ENCODE peak calls at places on chromosomes 4 and X, in nine cellular contexts. E is mucosa of descending colon, O is foreskin fibroblast, T is iris pigment epithelial cell, B is stromal cell of bone marrow, A is H1, Y is EL, Q is activated gamma-delta T cell treated with Interleukin-2 at 50 U/mL for 16 hours, V is cardiac muscle cell. H is an unnamed sample.

GRCh38 chr4:79913581-79913980 is 159.4 kb downstream of the ANTXR2 start:
- DNase-seq in E (no peak), O (peak; percentile 66), T (peak; percentile 85), B (peak; percentile 31), A (no peak), Y (peak; percentile 58), Q (no peak), V (peak; percentile 32), H (no peak)

GRCh38 chr4:184347251-184348239 is 126.8 kb downstream of the IRF2 start:
- DNase-seq in E (peak; percentile 73), O (peak; percentile 69), T (peak; percentile 91), B (no peak), A (peak; percentile 57), Y (no peak), Q (no peak), V (peak; percentile 68), H (peak; percentile 56)

GRCh38 chr4:6278801-6279197 is 9.1 kb downstream of the WFS1 start:
- DNase-seq in E (no peak), O (peak; percentile 24), T (peak; percentile 65), B (no peak), A (no peak), Y (no peak), Q (no peak), V (no peak), H (no peak)

GRCh38 chr4:166432842-166433241 is 559.8 kb downstream of the TLL1 start:
- DNase-seq in E (no peak), O (peak; percentile 74), T (no peak), B (peak; percentile 15), A (no peak), Y (peak; percentile 14), Q (no peak), V (no peak), H (no peak)

GRCh38 chr4:71304289-71304850 is 34.5 kb upstream of the SLC4A4 start:
- DNase-seq in E (no peak), O (peak; percentile 2), T (no peak), B (no peak), A (no peak), Y (peak; percentile 57), Q (no peak), V (no peak), H (no peak)

GRCh38 chrX:46376246-46376885 is 168.9 kb downstream of the ZNF674 start:
- DNase-seq in E (no peak), O (peak; percentile 76), T (peak; percentile 62), B (peak; percentile 51), A (no peak), Y (peak; percentile 48), Q (no peak), V (peak; percentile 48), H (no peak)

GRCh38 chr4:159296061-159296460 is 193.2 kb downstream of the RAPGEF2 start:
- DNase-seq in E (no peak), O (peak; percentile 64), T (peak; percentile 81), B (no peak), A (no peak), Y (peak; percentile 66), Q (no peak), V (no peak), H (no peak)

GRCh38 chr4:112321768-112322684 is 24.9 kb downstream of the ALPK1 start:
- DNase-seq in E (no peak), O (peak; percentile 69), T (peak; percentile 61), B (peak; percentile 33), A (peak; percentile 85), Y (peak; percentile 56), Q (peak; percentile 77), V (peak; percentile 69), H (peak; percentile 66)

GRCh38 chr4:68581382-68582338 is 5.5 kb upstream of the UGT2B17 start:
- DNase-seq in E (no peak), O (no peak), T (no peak), B (no peak), A (no peak), Y (no peak), Q (no peak), V (no peak), H (no peak)

GRCh38 chr4:94500696-94501095 is 49.0 kb downstream of the PDLIM5 start:
- DNase-seq in E (no peak), O (peak; percentile 28), T (peak; percentile 59), B (no peak), A (no peak), Y (no peak), Q (no peak), V (no peak), H (no peak)

GRCh38 chrX:150365051-150365952 is 2.2 kb downstream of the MAMLD1 start:
- DNase-seq in E (peak; percentile 68), O (peak; percentile 78), T (peak; percentile 58), B (no peak), A (peak; percentile 83), Y (peak; percentile 67), Q (peak; percentile 47), V (peak; percentile 63), H (peak; percentile 12)

GRCh38 chr4:69563424-69563823 is 67.7 kb upstream of the UGT2B4 start:
- DNase-seq in E (no peak), O (no peak), T (no peak), B (no peak), A (no peak), Y (no peak), Q (no peak), V (no peak), H (no peak)

GRCh38 chr4:159446266-159446976 is 343.5 kb downstream of the RAPGEF2 start:
- DNase-seq in E (no peak), O (peak; percentile 78), T (peak; percentile 81), B (peak; percentile 54), A (peak; percentile 52), Y (peak; percentile 72), Q (no peak), V (peak; percentile 80), H (peak; percentile 27)

GRCh38 chrX:42755820-42756219 is 22.1 kb downstream of the PPP1R2C start:
- DNase-seq in E (no peak), O (peak; percentile 78), T (peak; percentile 28), B (peak; percentile 72), A (no peak), Y (peak; percentile 60), Q (no peak), V (no peak), H (no peak)

GRCh38 chr4:5024673-5025072 is 5.4 kb upstream of the CYTL1 start:
- DNase-seq in E (no peak), O (no peak), T (no peak), B (peak; percentile 75), A (no peak), Y (no peak), Q (no peak), V (no peak), H (no peak)

GRCh38 chrX:101931494-101932248 is at the start of gene ZMAT1:
- DNase-seq in E (peak; percentile 94), O (peak; percentile 85), T (peak; percentile 79), B (peak; percentile 77), A (peak; percentile 82), Y (peak; percentile 89), Q (peak; percentile 91), V (peak; percentile 90), H (peak; percentile 82)

GRCh38 chr4:61760820-61761219 is 560.7 kb downstream of the ADGRL3 start:
- DNase-seq in E (no peak), O (no peak), T (no peak), B (no peak), A (no peak), Y (no peak), Q (no peak), V (no peak), H (no peak)

GRCh38 chrX:15929231-15929630 is 74.6 kb upstream of the AP1S2 start:
- DNase-seq in E (no peak), O (no peak), T (no peak), B (no peak), A (no peak), Y (peak; percentile 7), Q (no peak), V (peak; percentile 44), H (no peak)

GRCh38 chrX:148938348-148938747 is 437.9 kb downstream of the AFF2 start:
- DNase-seq in E (no peak), O (no peak), T (no peak), B (no peak), A (no peak), Y (no peak), Q (no peak), V (no peak), H (no peak)

GRCh38 chrX:29528281-29528680 is 687.1 kb upstream of the MAGEB2 start:
- DNase-seq in E (no peak), O (no peak), T (no peak), B (no peak), A (no peak), Y (no peak), Q (no peak), V (no peak), H (no peak)

GRCh38 chrX:3415011-3415410 is 68.6 kb upstream of the MXRA5 start:
- DNase-seq in E (no peak), O (no peak), T (no peak), B (no peak), A (no peak), Y (peak; percentile 19), Q (no peak), V (no peak), H (no peak)

GRCh38 chr4:39037491-39037825 is 5.2 kb upstream of the TMEM156 start:
- DNase-seq in E (no peak), O (peak; percentile 53), T (peak; percentile 87), B (no peak), A (no peak), Y (peak; percentile 46), Q (no peak), V (no peak), H (no peak)

GRCh38 chr4:133148690-133149363 is at the start of gene PCDH10:
- DNase-seq in E (peak; percentile 64), O (peak; percentile 93), T (peak; percentile 95), B (peak; percentile 71), A (peak; percentile 99), Y (peak; percentile 89), Q (no peak), V (peak; percentile 96), H (peak; percentile 41)

GRCh38 chrX:47146121-47146935 is 1.3 kb downstream of the RBM10 start:
- DNase-seq in E (no peak), O (no peak), T (no peak), B (no peak), A (no peak), Y (no peak), Q (no peak), V (no peak), H (no peak)

H was measured in germinal center.